ENCODE peak calls at places on chromosomes 12 and 14, in nine cellular contexts. J is GM03348; T is psoas muscle; D is endothelial cell of umbilical vein; R is CD4-positive, alpha-beta T cell; Z is non-pigmented ciliary epithelial cell; M is brain microvascular endothelial cell; I is GM12878; Q is cardiac fibroblast. K is an unnamed sample.

GRCh38 chr12:69991683-69992297 is 166.8 kb downstream of the MYRFL start:
- DNase-seq in J (no peak), T (no peak), D (no peak), R (no peak), Z (no peak), M (no peak), I (no peak), Q (no peak), K (no peak)

GRCh38 chr14:22982477-22983245 is at the start of gene AJUBA:
- DNase-seq in J (peak), T (peak), D (peak), R (peak), Z (no peak), M (peak), I (no peak), Q (peak), K (peak)

GRCh38 chr12:68950511-68950910 is 17.5 kb upstream of the CPM start:
- DNase-seq in J (no peak), T (no peak), D (no peak), R (no peak), Z (no peak), M (no peak), I (no peak), Q (no peak), K (no peak)

GRCh38 chr14:98270201-98270600 is 1001.8 kb downstream of the BCL11B start:
- DNase-seq in J (no peak), T (no peak), D (no peak), R (no peak), Z (no peak), M (no peak), I (no peak), Q (no peak), K (no peak)

GRCh38 chr14:82366803-82367202 is 833.1 kb upstream of the SEL1L start:
- DNase-seq in J (no peak), T (no peak), D (no peak), R (no peak), Z (no peak), M (no peak), I (no peak), Q (no peak), K (no peak)

GRCh38 chr14:72617391-72618011 is 276.4 kb downstream of the DPF3 start:
- DNase-seq in J (no peak), T (peak), D (peak), R (no peak), Z (no peak), M (no peak), I (no peak), Q (peak), K (no peak)

GRCh38 chr12:92403210-92404175 is 257.8 kb upstream of the BTG1 start:
- DNase-seq in J (no peak), T (no peak), D (no peak), R (peak), Z (peak), M (no peak), I (peak), Q (peak), K (no peak)

GRCh38 chr12:1821805-1822204 is 1.4 kb downstream of the LRTM2 start:
- DNase-seq in J (no peak), T (no peak), D (no peak), R (no peak), Z (no peak), M (no peak), I (no peak), Q (no peak), K (no peak)

GRCh38 chr12:121287267-121287954 is 9.1 kb downstream of the CAMKK2 start:
- DNase-seq in J (no peak), T (no peak), D (no peak), R (no peak), Z (peak), M (peak), I (no peak), Q (peak), K (no peak)

GRCh38 chr12:123715151-123715676 is 3.1 kb downstream of the ATP6V0A2 start:
- DNase-seq in J (no peak), T (no peak), D (no peak), R (no peak), Z (no peak), M (no peak), I (no peak), Q (no peak), K (no peak)

GRCh38 chr14:37901978-37902377 is 305.7 kb upstream of the SSTR1 start:
- DNase-seq in J (peak), T (peak), D (no peak), R (no peak), Z (peak), M (no peak), I (no peak), Q (peak), K (no peak)

GRCh38 chr12:18443768-18444437 is 182.6 kb downstream of the PIK3C2G start:
- DNase-seq in J (no peak), T (no peak), D (peak), R (no peak), Z (no peak), M (peak), I (no peak), Q (peak), K (no peak)

GRCh38 chr12:501722-502447 is 42.1 kb downstream of the B4GALNT3 start:
- DNase-seq in J (no peak), T (no peak), D (no peak), R (no peak), Z (no peak), M (no peak), I (no peak), Q (no peak), K (no peak)

GRCh38 chr12:17108877-17109520 is 503.0 kb upstream of the LMO3 start:
- DNase-seq in J (no peak), T (no peak), D (no peak), R (no peak), Z (no peak), M (no peak), I (no peak), Q (no peak), K (no peak)

GRCh38 chr14:21894003-21894897 is 220.6 kb upstream of the OR4E1 start:
- DNase-seq in J (no peak), T (no peak), D (no peak), R (peak), Z (no peak), M (no peak), I (no peak), Q (no peak), K (peak)

GRCh38 chr12:59624732-59625455 is 29.1 kb downstream of the SLC16A7 start:
- DNase-seq in J (no peak), T (no peak), D (no peak), R (no peak), Z (no peak), M (no peak), I (no peak), Q (no peak), K (no peak)

GRCh38 chr12:132422057-132423043 is 67.6 kb upstream of the FBRSL1 start:
- DNase-seq in J (no peak), T (no peak), D (no peak), R (no peak), Z (no peak), M (no peak), I (no peak), Q (no peak), K (no peak)

K was measured in dermis microvascular lymphatic vessel endothelial cell.